ENCODE peak calls at places on chromosomes 2 and 18, in four cellular contexts. I is ecto neural progenitor cell, N is erythroblast, M is lung microvascular endothelial cell. J is an unnamed sample.

GRCh38 chr18:77112161-77112801 is 20.3 kb downstream of the MBP start:
- DNase-seq in M (no peak), N (no peak), I (no peak), J (peak; percentile 25)

GRCh38 chr18:25349926-25350560 is 1.9 kb downstream of the ZNF521 start:
- DNase-seq in N (peak; percentile 53), M (peak; percentile 40), I (no peak), J (no peak)

GRCh38 chr2:25062461-25062860 is 20.6 kb downstream of the EFR3B start:
- DNase-seq in M (no peak), I (no peak), N (no peak), J (no peak)

GRCh38 chr2:58428286-58428552 is 187.1 kb upstream of the FANCL start:
- DNase-seq in M (no peak), I (no peak), N (peak; percentile 12), J (no peak)

GRCh38 chr2:46010925-46011490 is 286.2 kb upstream of the EPAS1 start:
- DNase-seq in N (peak; percentile 52), M (peak; percentile 73), I (no peak), J (no peak)

GRCh38 chr2:71959494-71959893 is 188.2 kb downstream of the CYP26B1 start:
- DNase-seq in N (no peak), I (no peak), M (no peak), J (no peak)

GRCh38 chr2:96928277-96928781 is 58.1 kb downstream of the FAM178B start:
- DNase-seq in N (no peak), M (no peak), I (no peak), J (no peak)

GRCh38 chr2:48233005-48233404 is 296.9 kb upstream of the STON1 start:
- DNase-seq in I (no peak), M (no peak), N (no peak), J (no peak)

GRCh38 chr2:105553538-105554196 is 154.8 kb upstream of the FHL2 start:
- DNase-seq in M (peak; percentile 26), I (no peak), N (no peak), J (no peak)

GRCh38 chr2:120626566-120626965 is 109.1 kb upstream of the GLI2 start:
- DNase-seq in M (no peak), I (no peak), N (no peak), J (no peak)

J was measured in gastrocnemius medialis.